ENCODE peak calls at places on chromosomes 2 and 18, in four cellular contexts. H is A549; O is CD8-positive, alpha-beta memory T cell; L is colonic mucosa. T is an unnamed sample. For H3K9me3, the result is how much of the 10 kb centered on the place peaks cover.

GRCh38 chr18:52339891-52340371 is at the start of gene DCC:
- DNase-seq in O (no peak), H (peak), L (peak), T (peak)

GRCh38 chr2:218035463-218036100 is 32.8 kb upstream of the TNS1 start:
- DNase-seq in O (no peak), L (peak), H (no peak), T (no peak)

GRCh38 chr2:236776695-236777251 is 207.1 kb downstream of the ACKR3 start:
- DNase-seq in H (peak), O (no peak), L (no peak), T (no peak)

GRCh38 chr2:60883896-60884295 is 2.5 kb downstream of the REL start:
- DNase-seq in O (no peak), L (no peak), H (no peak), T (no peak)

GRCh38 chr2:85390941-85391669 is 19.1 kb downstream of the CAPG start:
- DNase-seq in L (peak), H (peak), O (peak), T (no peak)

GRCh38 chr2:42513252-42513918 is 19.6 kb upstream of the KCNG3 start:
- DNase-seq in O (peak), H (peak), L (peak), T (peak)

GRCh38 chr18:59699061-59699460 is 1.8 kb upstream of the CCBE1 start:
- DNase-seq in L (no peak), O (no peak), H (no peak), T (no peak)

GRCh38 chr2:107336536-107336935 is 450.6 kb upstream of the ST6GAL2 start:
- DNase-seq in H (no peak), O (no peak), L (no peak), T (no peak)

GRCh38 chr2:105671156-105671555 is 73.6 kb upstream of the NCK2 start:
- DNase-seq in L (no peak), O (no peak), H (no peak), T (no peak)

GRCh38 chr2:75920721-75921551 is 210.2 kb upstream of the GCFC2 start:
- DNase-seq in L (no peak), H (no peak), O (no peak), T (no peak)

GRCh38 chr2:217911283-217911965 is 91.4 kb downstream of the TNS1 start:
- DNase-seq in H (no peak), O (no peak), L (no peak), T (no peak)

GRCh38 chr2:68912732-68913131 is 40.0 kb downstream of the GKN2 start:
- DNase-seq in L (no peak), O (peak), H (no peak), T (no peak)

GRCh38 chr2:192593561-192593960 is 398.8 kb upstream of the TMEFF2 start:
- DNase-seq in O (no peak), L (no peak), H (no peak), T (no peak)

GRCh38 chr2:27379840-27380625 is 501 bp downstream of the ZNF513 start:
- DNase-seq in O (no peak), H (no peak), L (peak), T (no peak)

GRCh38 chr2:54524236-54524991 is 68.3 kb downstream of the SPTBN1 start:
- DNase-seq in O (no peak), H (no peak), L (no peak), T (no peak)

GRCh38 chr2:120768112-120769048 is 32.7 kb downstream of the GLI2 start:
- DNase-seq in H (no peak), O (no peak), L (no peak), T (no peak)

GRCh38 chr2:25268136-25268535 is 73.6 kb downstream of the DNMT3A start:
- DNase-seq in H (no peak), L (no peak), O (no peak), T (no peak)

GRCh38 chr2:28338754-28339325 is 53.8 kb upstream of the FOSL2 start:
- DNase-seq in H (no peak), O (no peak), L (no peak), T (no peak)

GRCh38 chr2:124024491-124025348 is at the start of gene CNTNAP5:
- DNase-seq in L (peak), H (no peak), O (no peak), T (no peak)

GRCh38 chr18:22347624-22348511 is 69.8 kb downstream of the CTAGE1 start:
- DNase-seq in L (peak), H (no peak), O (peak), T (no peak)

GRCh38 chr18:50967714-50968661 is at the start of gene ELAC1:
- DNase-seq in O (peak), L (peak), H (peak), T (peak)

GRCh38 chr2:134917219-134917957 is 1.2 kb upstream of the CCNT2 start:
- DNase-seq in H (no peak), L (peak), O (no peak), T (no peak)

GRCh38 chr2:20717641-20718040 is 50.7 kb downstream of the GDF7 start:
- DNase-seq in L (no peak), O (no peak), H (no peak), T (no peak)

GRCh38 chr2:183389546-183390080 is 265.4 kb downstream of the NUP35 start:
- DNase-seq in L (no peak), O (no peak), H (no peak), T (no peak)

GRCh38 chr2:28545590-28546195 is 49.8 kb downstream of the PLB1 start:
- DNase-seq in O (peak), H (no peak), L (no peak), T (no peak)

GRCh38 chr2:48145845-48146452 is 239.7 kb upstream of the FBXO11 start:
- DNase-seq in O (no peak), H (no peak), L (no peak), T (no peak)

GRCh38 chr18:26336572-26336971 is 110.3 kb downstream of the TAF4B start:
- DNase-seq in L (no peak), O (no peak), H (no peak), T (no peak)

GRCh38 chr2:1586946-1587840 is 157.1 kb downstream of the PXDN start:
- DNase-seq in L (no peak), H (no peak), O (no peak), T (no peak)

GRCh38 chr18:10872297-10872696 is 277.1 kb downstream of the PIEZO2 start:
- DNase-seq in O (no peak), H (no peak), L (no peak), T (no peak)

GRCh38 chr18:10418836-10419235 is 35.6 kb upstream of the APCDD1 start:
- DNase-seq in O (no peak), L (no peak), H (no peak), T (no peak)

DNA sequence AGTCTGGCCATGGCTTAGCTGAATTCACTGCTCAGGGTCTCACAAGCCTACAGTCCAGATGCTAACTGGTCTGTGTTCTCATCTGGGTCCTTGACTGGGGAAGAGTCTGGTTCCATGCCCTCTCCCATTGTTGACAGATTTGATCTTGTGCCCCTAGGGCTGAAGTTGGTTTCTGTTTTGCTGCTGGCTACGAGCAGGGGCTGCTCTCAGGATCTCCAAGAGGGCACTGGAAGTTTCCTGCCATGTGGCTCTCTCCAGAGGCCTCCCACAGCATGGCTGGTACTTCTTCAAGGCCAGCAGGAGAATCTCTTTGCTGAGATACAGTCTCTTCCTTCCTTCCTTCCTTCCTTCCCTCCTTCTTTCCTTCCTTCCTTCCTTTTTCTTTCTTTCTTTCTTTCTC is 78.1 kb downstream of the SPP2 start:
- DNase-seq in L (no peak), O (no peak), H (no peak), T (no peak)
- H3K9me3 ChIP-seq in L (under half), O (under half), H (under half), T (under half)

GRCh38 chr2:99926986-99927385 is 215.4 kb downstream of the AFF3 start:
- DNase-seq in L (no peak), H (no peak), O (no peak), T (peak)

GRCh38 chr2:99925960-99926359 is 216.4 kb downstream of the AFF3 start:
- DNase-seq in L (no peak), H (no peak), O (no peak), T (no peak)

GRCh38 chr2:99933894-99934650 is 208.3 kb downstream of the AFF3 start:
- DNase-seq in H (no peak), L (no peak), O (no peak), T (no peak)

GRCh38 chr2:99922664-99923063 is 219.7 kb downstream of the AFF3 start:
- DNase-seq in L (no peak), O (no peak), H (no peak), T (no peak)

GRCh38 chr2:99928472-99929053 is 213.8 kb downstream of the AFF3 start:
- DNase-seq in L (no peak), H (no peak), O (no peak), T (no peak)
- H3K27ac ChIP-seq in L (no peak), H (no peak), O (no peak), T (no peak)

GRCh38 chr18:34114996-34115395 is 109.7 kb downstream of the NOL4 start:
- DNase-seq in O (no peak), L (no peak), H (no peak), T (no peak)
- H3K4me3 ChIP-seq in O (no peak), L (no peak), H (no peak), T (no peak)

DNA sequence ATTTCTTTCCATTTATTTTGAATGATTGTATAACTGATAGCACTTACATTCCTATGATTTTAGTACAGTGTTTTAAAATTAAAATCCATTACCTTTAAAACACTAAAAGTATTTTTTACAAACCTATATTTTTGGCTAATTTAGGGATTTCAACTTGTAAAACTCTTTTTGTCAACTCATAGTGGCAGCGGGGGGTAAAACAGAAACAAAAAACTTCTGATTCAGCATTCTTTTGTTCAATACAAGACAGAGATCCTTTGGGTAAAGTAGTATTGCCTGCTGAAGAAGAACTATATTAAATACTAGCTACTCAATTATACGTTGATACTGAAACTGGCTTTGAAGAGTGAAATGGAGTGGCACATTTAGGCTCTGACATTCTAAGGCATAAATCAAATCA is 437.4 kb upstream of the CDH19 start:
- DNase-seq in H (no peak), O (no peak), L (no peak), T (no peak)
- H3K9me3 ChIP-seq in H (under half), O (under half), L (under half), T (under half)

DNA sequence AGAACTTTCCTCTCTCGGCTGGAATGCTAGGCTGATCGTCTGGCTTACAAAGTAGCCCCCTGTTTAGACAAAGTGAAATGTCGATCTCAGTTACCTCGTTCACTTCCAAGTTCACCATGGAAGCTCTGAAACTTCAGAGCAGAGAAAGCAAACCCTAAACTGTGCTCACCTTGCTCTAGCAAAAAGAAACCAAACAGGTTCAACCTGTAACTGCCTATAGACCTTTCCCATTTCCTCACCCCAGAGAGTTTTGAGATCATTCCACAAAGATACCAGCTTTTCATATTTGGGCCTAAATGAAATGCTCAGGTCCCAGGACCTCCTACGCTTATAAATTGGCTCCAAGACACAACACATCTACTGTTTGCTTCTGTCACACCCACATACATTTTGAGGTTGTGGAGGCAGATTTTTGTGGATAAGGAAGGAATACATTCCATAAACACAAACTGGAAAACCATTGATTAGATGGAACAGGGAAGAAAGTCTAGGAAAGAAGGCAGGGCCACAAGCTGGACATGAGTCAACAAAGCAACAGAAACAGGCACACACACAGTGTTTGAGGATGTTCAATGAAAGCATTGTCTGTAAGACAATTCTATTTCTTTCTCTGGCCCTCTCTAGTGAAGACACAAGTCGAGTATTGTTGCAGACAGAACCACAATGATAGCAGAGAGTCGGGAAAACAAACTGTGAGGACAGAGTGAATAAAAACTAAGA is 52.8 kb upstream of the TGIF1 start:
- DNase-seq in H (no peak), L (no peak), O (no peak), T (no peak)
- H3K27ac ChIP-seq in H (no peak), L (no peak), O (no peak), T (no peak)

GRCh38 chr2:205574041-205574440 is 108.3 kb upstream of the NRP2 start:
- DNase-seq in O (no peak), H (no peak), L (no peak), T (no peak)

GRCh38 chr2:205571300-205571858 is 110.9 kb upstream of the NRP2 start:
- DNase-seq in O (no peak), H (no peak), L (no peak), T (no peak)

GRCh38 chr2:205568620-205569019 is 113.7 kb upstream of the NRP2 start:
- DNase-seq in L (no peak), O (no peak), H (no peak), T (no peak)

GRCh38 chr2:205566556-205567061 is 115.7 kb upstream of the NRP2 start:
- DNase-seq in O (no peak), H (no peak), L (no peak), T (no peak)

GRCh38 chr2:205570641-205571040 is 111.7 kb upstream of the NRP2 start:
- DNase-seq in H (no peak), O (no peak), L (no peak), T (no peak)
- H3K4me3 ChIP-seq in H (no peak), O (no peak), L (no peak), T (no peak)

GRCh38 chr2:44191739-44192138 is 23.1 kb downstream of the PPM1B start:
- DNase-seq in O (no peak), H (no peak), L (no peak), T (no peak)
- H3K9me3 ChIP-seq in O (under half), H (under half), L (under half), T (under half)

GRCh38 chr2:152646775-152647174 is 70.5 kb downstream of the PRPF40A start:
- DNase-seq in L (no peak), H (peak), O (no peak), T (peak)

GRCh38 chr2:152648336-152648735 is 68.9 kb downstream of the PRPF40A start:
- DNase-seq in L (peak), H (peak), O (no peak), T (no peak)

GRCh38 chr2:152649997-152650396 is 67.3 kb downstream of the PRPF40A start:
- DNase-seq in H (no peak), O (no peak), L (no peak), T (no peak)

GRCh38 chr2:152646264-152646663 is 71.0 kb downstream of the PRPF40A start:
- DNase-seq in H (no peak), O (no peak), L (no peak), T (no peak)

DNA sequence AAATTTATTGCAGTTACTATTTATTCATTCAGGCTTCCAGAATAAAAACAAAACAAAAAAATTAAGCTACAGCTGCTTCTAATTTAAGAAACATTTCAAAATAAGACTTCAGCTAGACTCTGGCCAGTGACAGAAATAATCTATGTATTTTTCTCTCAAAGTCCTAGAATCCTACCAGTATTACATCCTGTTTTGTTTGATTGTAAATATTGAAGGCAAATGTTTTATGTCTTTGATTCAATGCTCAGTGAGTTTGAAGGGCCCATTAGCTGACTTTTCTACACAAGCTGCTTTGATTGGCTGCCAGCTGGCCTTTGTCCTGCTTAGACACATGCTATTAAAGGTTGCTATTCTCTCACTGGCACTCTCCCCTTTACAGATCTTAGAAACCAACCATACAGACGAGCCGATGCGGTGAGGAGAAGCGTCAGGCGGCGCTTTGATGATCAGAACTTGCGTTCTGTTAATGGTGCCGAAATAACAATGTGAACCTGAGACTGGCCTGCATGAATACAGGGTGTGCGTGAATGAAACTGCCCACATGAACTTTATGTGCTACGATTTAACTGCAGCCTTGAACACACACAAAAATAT is 69.7 kb downstream of the PRPF40A start:
- DNase-seq in O (no peak), L (peak), H (no peak), T (no peak)
- H3K27ac ChIP-seq in O (no peak), L (no peak), H (no peak), T (no peak)

T was measured in AG04450.